ENCODE peak calls at places on chromosomes 7 and 10, in four cellular contexts. D is K562, I is HepG2, M is tibial nerve. K is an unnamed sample.

GRCh38 chr7:107169120-107170050 is 582 bp downstream of the HBP1 start:
- DNase-seq in D (peak), I (peak), M (peak), K (peak)

GRCh38 chr7:91520645-91521044 is 256.4 kb downstream of the FZD1 start:
- DNase-seq in D (no peak), I (no peak), M (no peak), K (no peak)

GRCh38 chr10:121732676-121733445 is 134.6 kb upstream of the FGFR2 start:
- DNase-seq in D (no peak), I (no peak), M (no peak), K (no peak)

GRCh38 chr7:119545118-119545517 is 727.9 kb upstream of the KCND2 start:
- DNase-seq in D (no peak), I (peak), M (no peak), K (no peak)

GRCh38 chr7:115940462-115941060 is 90.0 kb downstream of the TFEC start:
- DNase-seq in D (no peak), I (no peak), M (no peak), K (no peak)

GRCh38 chr10:35447693-35448407 is 111.5 kb downstream of the CCNY start:
- DNase-seq in D (peak), I (peak), M (no peak), K (no peak)

GRCh38 chr10:119805702-119806230 is 66.9 kb downstream of the MCMBP start:
- DNase-seq in D (no peak), I (no peak), M (no peak), K (no peak)

GRCh38 chr7:141558544-141559183 is 7.5 kb downstream of the AGK start:
- DNase-seq in D (no peak), I (no peak), M (no peak), K (no peak)

GRCh38 chr7:44305564-44306507 is 19.6 kb downstream of the CAMK2B start:
- DNase-seq in D (no peak), I (no peak), M (no peak), K (no peak)
- H3K4me3 ChIP-seq in D (no peak), I (no peak), M (no peak), K (no peak)

DNA sequence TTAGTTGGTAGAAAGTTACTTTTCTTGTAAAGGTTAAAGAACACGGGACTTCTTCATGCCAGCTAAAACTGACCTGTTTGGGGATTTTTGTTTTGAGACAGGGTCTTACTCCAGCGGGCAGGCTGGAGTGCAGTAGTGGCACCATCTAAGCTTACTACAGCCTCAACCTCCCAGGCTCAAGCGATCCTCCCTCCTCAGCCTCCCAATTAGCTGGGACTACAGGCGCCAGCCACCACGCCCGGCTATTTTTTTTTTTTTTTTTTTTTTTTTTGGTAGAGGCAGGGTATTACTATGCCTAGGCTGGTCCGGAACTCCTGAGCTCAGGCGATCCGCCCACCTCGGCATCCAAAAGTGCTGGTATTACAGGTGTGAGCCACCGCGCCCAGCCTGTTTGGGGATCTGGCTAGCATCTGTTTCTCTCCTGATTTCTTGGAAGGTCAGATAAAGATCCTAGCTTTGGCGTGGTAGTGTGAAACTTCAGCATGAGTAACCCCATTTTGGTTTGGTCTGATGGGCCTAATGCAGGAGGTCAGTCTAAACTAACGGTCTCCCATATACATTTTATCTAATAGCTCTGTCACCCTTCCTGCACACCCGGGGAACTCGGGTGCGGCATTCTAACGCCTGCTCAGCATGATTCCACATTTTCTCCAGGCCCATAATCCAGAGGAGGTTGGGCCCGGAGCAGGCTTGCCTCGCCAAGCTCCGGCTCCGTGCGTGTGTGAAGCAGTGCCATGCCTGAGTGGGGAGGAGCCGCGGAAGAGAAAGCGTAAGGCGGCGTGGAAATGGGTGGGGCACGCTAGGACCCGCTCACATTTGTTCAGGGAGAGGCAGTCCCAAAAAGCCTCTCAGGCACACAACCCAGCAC is 1.0 kb upstream of the VDAC2 start:
- DNase-seq in D (peak), I (no peak), M (peak), K (peak)
- TF ChIP-seq POLR2A in D (no peak), I (no peak), M (no peak), K (no peak)

GRCh38 chr7:2609001-2609411 is 22.8 kb upstream of the TTYH3 start:
- DNase-seq in D (peak), I (peak), M (no peak), K (no peak)

GRCh38 chr7:2606539-2606936 is 25.2 kb upstream of the TTYH3 start:
- DNase-seq in D (no peak), I (no peak), M (no peak), K (no peak)

GRCh38 chr7:2607913-2608899 is 23.6 kb upstream of the TTYH3 start:
- DNase-seq in D (no peak), I (no peak), M (no peak), K (no peak)

GRCh38 chr7:2605608-2606538 is 25.9 kb upstream of the TTYH3 start:
- DNase-seq in D (no peak), I (no peak), M (no peak), K (no peak)

GRCh38 chr7:2607122-2607912 is 24.5 kb upstream of the TTYH3 start:
- DNase-seq in D (no peak), I (no peak), M (no peak), K (peak)
- TF ChIP-seq EP300 in D (no peak), I (no peak), M (peak), K (peak)

GRCh38 chr7:117019786-117020604 is 66.7 kb downstream of the ST7 start:
- DNase-seq in D (peak), I (no peak), M (no peak), K (peak)
- H3K4me3 ChIP-seq in D (peak), I (no peak), M (peak), K (peak)

DNA sequence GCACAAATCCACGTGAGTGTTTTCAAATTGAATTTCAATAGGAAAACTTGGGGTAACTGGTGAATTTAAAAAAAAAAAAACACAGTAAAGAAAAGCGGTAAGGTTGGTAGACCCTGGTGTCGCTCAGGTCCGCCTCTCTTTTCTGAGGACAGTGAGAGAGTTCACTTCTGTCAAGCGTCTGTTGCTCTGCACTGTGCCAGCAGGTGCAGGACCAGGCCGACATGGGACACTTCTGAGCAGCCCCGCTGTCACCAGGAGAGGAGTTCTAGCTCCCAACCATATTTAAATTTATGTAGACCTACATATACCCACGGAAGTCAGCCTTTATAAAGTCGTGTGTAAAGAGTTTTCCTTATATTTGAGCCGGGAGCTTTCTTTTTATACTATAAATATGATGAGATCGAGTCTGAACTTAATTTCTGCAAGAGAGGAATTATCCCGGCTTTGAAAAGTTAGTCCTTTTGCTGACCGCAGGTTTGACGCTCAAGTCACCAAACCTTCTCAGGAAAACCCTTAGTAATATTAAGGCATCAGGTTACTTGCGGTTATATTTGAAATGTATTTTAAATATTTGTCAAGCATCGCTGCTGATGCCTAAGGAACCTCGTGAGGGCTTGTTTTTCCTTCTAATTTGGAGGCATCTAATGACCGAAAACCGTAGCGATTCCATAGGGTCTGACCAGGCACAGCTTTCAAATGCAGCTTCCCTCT is 550 bp downstream of the IKZF1 start:
- DNase-seq in D (peak), I (no peak), M (no peak), K (no peak)
- TF ChIP-seq POLR2A in D (no peak), I (no peak), M (no peak), K (no peak)

GRCh38 chr10:24197319-24197718 is 11.6 kb upstream of the KIAA1217 start:
- DNase-seq in D (no peak), I (no peak), M (no peak), K (no peak)

GRCh38 chr10:24196426-24197039 is 12.4 kb upstream of the KIAA1217 start:
- DNase-seq in D (peak), I (peak), M (peak), K (peak)

DNA sequence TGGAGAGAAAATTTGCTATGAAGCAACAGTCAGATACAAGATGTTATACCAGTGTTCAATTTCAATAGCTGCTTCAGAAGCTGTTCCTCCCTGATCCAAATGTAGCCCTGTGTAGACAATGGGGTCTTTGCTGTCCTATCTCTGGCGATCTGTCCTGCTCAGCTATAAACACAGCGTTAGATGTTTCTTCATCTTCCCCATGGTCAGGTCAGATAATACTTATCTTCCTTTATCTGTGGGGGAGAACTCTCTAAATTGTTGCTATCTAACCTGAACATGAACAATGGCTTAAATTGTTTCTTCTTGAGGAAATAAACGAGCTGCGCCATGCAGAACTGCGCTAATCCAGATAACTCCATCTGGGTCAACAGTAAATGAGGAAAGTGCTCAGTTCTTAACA is 15.6 kb upstream of the KIAA1217 start:
- DNase-seq in D (no peak), I (peak), M (no peak), K (no peak)
- TF ChIP-seq EP300 in D (no peak), I (no peak), M (no peak), K (no peak)

DNA sequence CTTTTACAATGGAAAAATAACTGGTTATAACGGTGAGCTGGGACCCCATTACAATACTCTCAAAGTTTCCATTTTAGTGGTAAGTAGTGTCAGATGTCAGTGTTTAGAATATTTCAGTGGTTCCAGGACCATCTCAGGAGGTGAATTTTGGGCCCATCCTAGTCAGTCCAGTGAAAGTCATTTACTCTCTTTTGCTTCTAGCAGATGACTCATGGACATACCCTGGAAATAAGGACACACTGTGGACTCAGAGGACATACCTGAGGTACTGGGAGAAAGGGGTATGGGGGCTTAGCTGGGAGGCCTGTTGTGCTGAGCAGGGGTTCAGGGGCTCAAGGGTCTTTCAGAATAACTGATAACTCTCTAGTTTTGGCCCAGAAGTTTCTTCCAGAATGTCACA is 618 bp upstream of the GIMAP4 start:
- DNase-seq in D (no peak), I (no peak), M (no peak), K (no peak)
- H3K4me3 ChIP-seq in D (no peak), I (no peak), M (no peak), K (no peak)

DNA sequence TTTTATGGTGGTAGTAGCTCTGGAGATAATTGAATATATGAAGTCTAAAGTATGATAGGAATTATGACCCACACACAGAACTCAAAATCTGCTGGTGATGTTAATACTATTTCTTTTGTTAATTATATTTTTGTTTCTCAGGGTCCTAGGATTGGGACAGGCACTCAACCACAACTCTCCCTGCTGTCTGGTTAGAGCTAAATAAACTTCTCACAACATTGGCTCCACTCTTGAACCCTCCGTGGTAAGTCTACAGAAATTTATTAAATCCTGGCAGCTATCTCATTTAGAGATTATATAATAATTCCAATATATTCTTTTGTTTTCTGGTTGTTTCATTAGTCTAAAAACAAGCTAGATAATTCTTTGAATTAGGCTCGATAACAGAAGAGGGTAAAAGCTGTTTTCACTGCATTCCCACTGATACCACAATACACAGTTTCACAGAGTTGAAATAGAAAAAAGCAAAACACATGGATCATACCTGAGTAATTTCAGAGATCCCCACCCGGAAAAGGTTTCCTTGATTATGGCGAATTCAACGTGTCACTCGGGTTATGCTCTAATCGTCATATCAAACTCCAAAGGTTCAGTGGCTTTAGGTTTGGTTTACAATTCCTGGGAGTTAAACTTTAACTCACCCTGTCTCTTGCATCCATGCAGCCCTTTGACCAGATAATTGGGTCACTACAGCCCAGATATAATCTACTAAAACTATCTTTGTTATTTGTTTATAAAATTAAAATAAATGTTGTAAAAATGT is at the start of gene A1CF:
- DNase-seq in D (no peak), I (peak), M (no peak), K (no peak)
- TF ChIP-seq POLR2A in D (no peak), I (peak), M (no peak), K (no peak)

GRCh38 chr10:73159038-73159648 is 8.7 kb downstream of the ECD start:
- DNase-seq in D (peak), I (peak), M (peak), K (no peak)
- TF ChIP-seq EP300 in D (no peak), I (no peak), M (no peak), K (no peak)

DNA sequence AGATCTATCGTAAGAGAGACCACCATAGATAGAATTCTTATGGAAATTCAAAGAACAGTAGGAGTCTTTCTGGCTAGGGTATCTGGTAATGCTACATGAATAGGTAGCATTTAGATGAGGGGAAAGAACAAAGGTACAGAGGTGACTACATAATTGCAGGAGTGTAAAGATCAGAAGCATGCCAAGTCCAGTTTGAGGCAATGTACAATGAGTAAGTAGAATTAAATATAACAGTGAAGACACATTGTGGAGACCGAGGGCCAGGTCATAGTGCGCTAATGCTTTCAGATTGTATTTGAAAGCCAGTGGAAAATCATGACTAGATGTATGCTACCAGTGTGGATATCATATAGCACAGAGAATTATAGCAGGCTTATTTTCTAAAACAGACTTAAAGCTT is 1611.6 kb upstream of the LRRTM3 start:
- DNase-seq in D (no peak), I (no peak), M (no peak), K (no peak)
- H3K4me3 ChIP-seq in D (no peak), I (no peak), M (no peak), K (no peak)